ENCODE peak calls at places on chromosomes 13 and 19, in five cellular contexts. Y, F, H, U and X are unnamed samples. For H3K36me3, the result is how much of the 10 kb centered on the place peaks cover.

GRCh38 chr13:26482451-26483197 is 74.9 kb upstream of the WASF3 start:
- DNase-seq in Y (peak), U (no peak), F (peak), H (peak), X (peak)

GRCh38 chr19:34096020-34096915 is 76.0 kb upstream of the LSM14A start:
- DNase-seq in U (no peak), H (peak), Y (peak), F (peak), X (peak)

GRCh38 chr19:3481241-3482090 is 1.1 kb upstream of the SMIM24 start:
- DNase-seq in H (no peak), U (no peak), F (no peak), Y (no peak), X (peak)

GRCh38 chr13:99585609-99586008 is 84.3 kb downstream of the TM9SF2 start:
- DNase-seq in H (no peak), U (no peak), Y (no peak), F (no peak), X (no peak)

GRCh38 chr13:80161219-80161618 is 179.7 kb downstream of the SPRY2 start:
- DNase-seq in H (no peak), U (no peak), F (no peak), Y (no peak), X (no peak)

GRCh38 chr13:95710313-95710712 is 33.4 kb downstream of the DNAJC3 start:
- DNase-seq in H (no peak), Y (no peak), U (no peak), F (peak), X (no peak)

GRCh38 chr13:35164324-35164932 is 222.4 kb downstream of the NBEA start:
- DNase-seq in H (peak), F (peak), U (no peak), Y (no peak), X (peak)

GRCh38 chr19:36837525-36837901 is 674 bp downstream of the ZNF790 start:
- DNase-seq in U (no peak), H (no peak), Y (peak), F (no peak), X (no peak)

GRCh38 chr13:76296751-76297150 is 589.5 kb downstream of the KCTD12 start:
- DNase-seq in H (no peak), F (no peak), U (no peak), Y (no peak), X (no peak)

GRCh38 chr19:28785961-28786360 is 427.0 kb downstream of the UQCRFS1 start:
- DNase-seq in F (no peak), U (no peak), Y (no peak), H (no peak), X (peak)

GRCh38 chr13:103067751-103068563 is 1.7 kb upstream of the SLC10A2 start:
- DNase-seq in F (no peak), H (no peak), Y (no peak), U (no peak), X (peak)

GRCh38 chr19:582497-583197 is 7.0 kb upstream of the HCN2 start:
- DNase-seq in U (no peak), F (peak), H (no peak), Y (no peak), X (no peak)

GRCh38 chr13:51844862-51845573 is at the start of gene TMEM272:
- DNase-seq in Y (peak), H (no peak), U (peak), F (peak), X (peak)

GRCh38 chr13:73532582-73532981 is 473.8 kb downstream of the KLF5 start:
- DNase-seq in Y (no peak), U (no peak), F (no peak), H (no peak), X (no peak)

GRCh38 chr19:19997656-19998268 is 41.5 kb downstream of the ZNF682 start:
- DNase-seq in H (no peak), U (peak), Y (peak), F (peak), X (peak)

GRCh38 chr13:99310382-99311031 is 3.3 kb upstream of the GPR183 start:
- DNase-seq in Y (no peak), F (peak), U (no peak), H (no peak), X (no peak)

GRCh38 chr13:30138511-30138910 is 168.8 kb downstream of the KATNAL1 start:
- DNase-seq in Y (no peak), U (no peak), H (no peak), F (no peak), X (no peak)
- H3K4me3 ChIP-seq in Y (no peak), U (no peak), H (no peak), F (no peak), X (no peak)

GRCh38 chr19:54190503-54190941 is 586 bp upstream of the TSEN34 start:
- DNase-seq in F (peak), Y (peak), U (peak), H (peak), X (peak)

GRCh38 chr19:54190942-54191670 is at the start of gene TSEN34:
- DNase-seq in U (peak), Y (peak), H (no peak), F (peak), X (peak)

GRCh38 chr19:54188224-54188871 is 1.0 kb downstream of the MBOAT7 start:
- DNase-seq in Y (no peak), U (no peak), F (peak), H (no peak), X (peak)

GRCh38 chr19:54189020-54189667 is at the start of gene MBOAT7:
- DNase-seq in H (no peak), Y (no peak), F (no peak), U (no peak), X (no peak)

GRCh38 chr19:54189668-54190502 is 505 bp upstream of the MBOAT7 start:
- DNase-seq in F (peak), H (peak), Y (peak), U (peak), X (peak)
- H3K36me3 ChIP-seq in F (under half), H (under half), Y (under half), U (under half), X (under half)

GRCh38 chr19:41085748-41086415 is 2.4 kb upstream of the CYP2A13 start:
- DNase-seq in H (no peak), Y (no peak), F (no peak), U (no peak), X (no peak)

GRCh38 chr19:41089955-41090354 is 1.7 kb downstream of the CYP2A13 start:
- DNase-seq in H (no peak), Y (no peak), U (no peak), F (no peak), X (peak)

GRCh38 chr19:41083516-41083915 is 4.7 kb upstream of the CYP2A13 start:
- DNase-seq in H (no peak), F (no peak), U (no peak), Y (no peak), X (no peak)

GRCh38 chr19:41088151-41088550 is at the start of gene CYP2A13:
- DNase-seq in F (no peak), Y (no peak), H (no peak), U (no peak), X (no peak)
- H3K4me3 ChIP-seq in F (no peak), Y (no peak), H (no peak), U (no peak), X (no peak)

DNA sequence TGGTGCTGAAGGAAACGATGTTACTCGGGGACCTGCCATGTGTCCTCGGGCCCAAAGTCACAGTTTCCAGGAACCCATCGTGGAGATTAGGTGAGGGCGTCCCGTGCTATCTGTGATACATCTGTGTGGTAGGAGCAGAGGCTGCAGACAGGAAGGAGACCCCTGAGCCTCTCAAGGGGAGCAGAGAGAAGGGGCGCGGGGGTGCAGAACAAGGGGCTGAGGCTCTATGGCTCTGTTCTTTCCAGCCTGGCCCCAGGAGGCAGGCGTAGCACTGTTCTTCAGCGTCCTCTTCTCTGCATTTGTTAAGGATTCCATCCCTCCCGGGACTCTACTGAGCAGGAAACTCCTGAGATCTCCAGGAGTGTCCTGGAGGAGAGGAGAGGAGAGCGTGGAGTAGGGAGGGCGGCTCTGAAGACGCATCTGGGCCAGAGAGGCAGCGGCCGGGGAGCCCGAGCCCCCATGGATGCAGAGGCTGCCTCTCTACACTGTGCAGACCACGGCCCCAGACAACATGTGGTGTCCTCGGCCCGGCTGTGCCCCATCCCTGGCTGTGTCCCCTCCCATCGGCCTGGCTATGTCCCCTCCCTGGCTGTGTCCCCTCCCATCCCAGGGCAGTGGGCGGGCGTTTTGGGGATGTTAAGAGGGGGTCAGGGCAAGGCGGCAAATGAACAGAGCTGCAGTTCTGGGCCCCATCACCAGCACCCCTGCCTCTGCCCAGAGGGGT is 118.0 kb downstream of the ATP11A start:
- DNase-seq in F (no peak), H (no peak), U (no peak), Y (no peak), X (peak)
- H3K36me3 ChIP-seq in F (under half), H (under half), U (half or more), Y (under half), X (under half)

GRCh38 chr13:92196566-92197256 is 798.3 kb downstream of the GPC5 start:
- DNase-seq in Y (no peak), F (no peak), U (no peak), H (no peak), X (no peak)
- H3K4me3 ChIP-seq in Y (no peak), F (no peak), U (no peak), H (no peak), X (no peak)

DNA sequence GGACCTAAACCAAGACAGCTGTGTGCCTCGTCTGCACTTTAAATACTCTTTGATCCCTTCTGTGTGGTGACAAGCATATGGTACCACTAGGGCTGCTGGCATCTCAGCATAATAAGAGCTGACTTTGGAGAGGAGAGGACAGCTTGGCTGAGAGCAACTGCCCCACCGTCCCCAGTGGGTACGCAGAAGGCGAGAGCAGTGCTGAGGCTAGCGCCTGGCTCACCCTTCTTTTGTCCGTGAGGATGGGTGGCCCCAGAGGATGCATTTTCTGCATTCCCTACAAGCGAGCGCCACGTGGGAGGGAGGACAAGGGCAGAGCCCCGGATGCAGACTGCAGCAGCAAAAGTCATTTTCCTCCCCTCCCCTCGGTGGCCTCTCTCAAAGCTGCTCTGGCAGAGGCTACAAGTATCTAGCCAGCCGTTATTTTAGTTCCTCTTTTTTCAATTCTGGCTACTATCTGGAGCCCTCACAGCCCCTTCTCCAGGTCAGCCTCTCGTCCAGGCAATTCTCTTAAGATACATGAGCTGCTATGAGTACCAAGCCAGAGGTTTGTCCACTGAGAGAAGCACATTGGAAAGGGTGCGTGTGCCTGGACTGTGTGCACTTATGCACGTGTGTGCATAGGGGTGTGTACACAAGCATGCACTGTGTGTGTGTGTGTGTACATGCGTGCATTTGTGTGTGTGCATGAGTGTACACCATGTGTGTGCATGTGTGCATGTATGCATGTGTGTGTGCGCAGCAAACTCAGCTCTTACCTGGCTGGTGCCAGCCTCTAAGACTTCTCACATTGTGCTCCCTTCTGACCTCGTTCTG is 51.3 kb downstream of the RAB20 start:
- DNase-seq in H (no peak), U (peak), Y (no peak), F (peak), X (no peak)
- H3K36me3 ChIP-seq in H (under half), U (half or more), Y (under half), F (half or more), X (under half)

GRCh38 chr19:47049307-47049700 is 880 bp upstream of the TMEM160 start:
- DNase-seq in H (no peak), U (no peak), Y (no peak), F (peak), X (no peak)
- H3K4me3 ChIP-seq in H (peak), U (peak), Y (no peak), F (no peak), X (peak)

GRCh38 chr13:20002766-20003165 is 44.2 kb downstream of the ZMYM2 start:
- DNase-seq in F (no peak), H (no peak), Y (no peak), U (no peak), X (no peak)
- H3K36me3 ChIP-seq in F (half or more), H (half or more), Y (under half), U (half or more), X (under half)